ENCODE peak calls at places on chromosome 3, in ten cellular contexts. Z, W, X, I, C, H, G, E, O and D are unnamed samples. For H3K4me1, the result is how much of the 10 kb centered on the place peaks cover.

GRCh38 chr3:127289646-127290575 is 2.1 kb upstream of the PRR20G start:
- DNase-seq in W (no peak), H (no peak), G (no peak), X (no peak), O (no peak), E (no peak), I (peak), Z (no peak), C (no peak), D (no peak)

GRCh38 chr3:9915252-9916141 is 1.4 kb upstream of the IL17RC start:
- DNase-seq in C (no peak), H (no peak), X (peak), G (no peak), I (no peak), E (peak), W (peak), O (peak), Z (peak), D (peak)

GRCh38 chr3:133249490-133249889 is 150.4 kb upstream of the BFSP2 start:
- DNase-seq in H (no peak), C (no peak), I (no peak), Z (no peak), O (no peak), G (no peak), E (no peak), W (no peak), X (no peak), D (no peak)

GRCh38 chr3:72186485-72186864 is 401.5 kb upstream of the PROK2 start:
- DNase-seq in I (peak), O (no peak), G (no peak), H (no peak), Z (no peak), W (no peak), X (no peak), C (no peak), E (no peak), D (no peak)

GRCh38 chr3:126104028-126104635 is 20.2 kb upstream of the SLC41A3 start:
- DNase-seq in O (no peak), H (no peak), X (no peak), E (no peak), W (no peak), G (no peak), Z (no peak), C (no peak), I (no peak), D (no peak)

GRCh38 chr3:94307588-94307987 is 244.7 kb downstream of the NSUN3 start:
- DNase-seq in H (no peak), E (no peak), Z (no peak), G (no peak), X (no peak), C (no peak), O (no peak), I (peak), W (no peak), D (no peak)

GRCh38 chr3:81072591-81072990 is 688.9 kb downstream of the GBE1 start:
- DNase-seq in O (no peak), X (no peak), W (no peak), E (no peak), H (no peak), C (no peak), G (no peak), I (no peak), Z (no peak), D (no peak)

GRCh38 chr3:19148768-19149091 is 420 bp downstream of the KCNH8 start:
- DNase-seq in X (no peak), H (no peak), I (no peak), C (no peak), E (no peak), O (no peak), G (no peak), Z (no peak), W (no peak), D (no peak)

GRCh38 chr3:38992117-38992779 is 59.5 kb downstream of the SCN11A start:
- DNase-seq in E (no peak), Z (no peak), W (no peak), G (no peak), C (no peak), O (no peak), I (peak), H (peak), X (no peak), D (no peak)

GRCh38 chr3:144045766-144046165 is 74.1 kb downstream of the DIPK2A start:
- DNase-seq in Z (no peak), X (no peak), C (no peak), W (no peak), H (no peak), O (no peak), G (no peak), I (no peak), E (no peak), D (no peak)
- TF ChIP-seq CTCF in Z (no peak), X (no peak), C (no peak), W (no peak), H (no peak), O (no peak), G (no peak), I (no peak), E (no peak), D (no peak)

DNA sequence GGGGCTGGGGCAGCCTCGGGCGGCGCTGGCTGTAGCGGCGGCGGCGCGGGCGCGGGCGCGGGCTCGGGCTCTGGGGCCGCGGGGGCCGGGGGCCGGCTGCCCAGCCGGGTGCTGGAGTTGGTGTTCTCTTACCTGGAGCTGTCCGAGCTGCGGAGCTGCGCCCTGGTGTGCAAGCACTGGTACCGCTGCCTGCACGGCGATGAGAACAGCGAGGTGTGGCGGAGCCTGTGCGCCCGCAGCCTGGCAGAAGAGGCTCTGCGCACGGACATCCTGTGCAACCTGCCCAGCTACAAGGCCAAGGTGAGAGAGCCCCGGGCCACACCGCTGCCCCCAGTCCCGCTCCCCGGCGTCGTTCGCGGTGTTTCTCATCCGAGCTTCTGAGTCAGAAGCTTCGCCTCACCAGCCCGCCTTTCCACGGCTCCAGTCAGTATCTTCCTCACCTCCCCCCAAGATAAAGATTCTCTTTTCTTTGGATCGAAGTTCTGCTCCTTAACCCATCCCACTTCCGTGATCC is 600 bp downstream of the FBXO45 start:
- DNase-seq in H (peak), O (peak), W (peak), G (no peak), Z (peak), C (no peak), I (peak), X (no peak), E (peak), D (peak)
- H3K4me1 ChIP-seq in H (under half), O (under half), W (under half), G (under half), Z (under half), C (under half), I (under half), X (under half), E (under half), D (under half)

GRCh38 chr3:142817897-142818296 is 71.0 kb downstream of the PCOLCE2 start:
- DNase-seq in O (no peak), I (no peak), W (no peak), X (no peak), E (no peak), H (no peak), C (no peak), Z (no peak), G (no peak), D (no peak)

GRCh38 chr3:142817356-142817755 is 71.5 kb downstream of the PCOLCE2 start:
- DNase-seq in C (no peak), H (no peak), W (no peak), I (no peak), G (no peak), O (no peak), E (no peak), Z (no peak), X (no peak), D (no peak)

GRCh38 chr3:142815803-142816202 is 73.1 kb downstream of the PCOLCE2 start:
- DNase-seq in C (no peak), W (no peak), Z (no peak), E (no peak), H (no peak), I (no peak), X (no peak), G (no peak), O (no peak), D (no peak)

GRCh38 chr3:142818651-142819050 is 70.2 kb downstream of the PCOLCE2 start:
- DNase-seq in E (no peak), W (no peak), O (no peak), X (no peak), C (no peak), Z (no peak), I (no peak), H (no peak), G (no peak), D (no peak)

GRCh38 chr3:142819214-142819613 is 69.7 kb downstream of the PCOLCE2 start:
- DNase-seq in Z (no peak), G (no peak), O (no peak), X (no peak), I (no peak), H (no peak), W (no peak), C (no peak), E (no peak), D (no peak)
- H3K4me3 ChIP-seq in Z (no peak), G (no peak), O (no peak), X (no peak), I (no peak), H (no peak), W (no peak), C (no peak), E (no peak), D (no peak)

GRCh38 chr3:110491413-110491812 is 580.2 kb upstream of the NECTIN3 start:
- DNase-seq in I (no peak), X (no peak), E (no peak), O (no peak), G (no peak), C (no peak), W (no peak), Z (no peak), H (no peak), D (no peak)

GRCh38 chr3:110493752-110494151 is 577.9 kb upstream of the NECTIN3 start:
- DNase-seq in G (no peak), Z (no peak), E (no peak), C (no peak), W (no peak), X (no peak), H (no peak), O (no peak), I (no peak), D (no peak)

GRCh38 chr3:110494728-110495127 is 576.9 kb upstream of the NECTIN3 start:
- DNase-seq in X (no peak), I (no peak), O (no peak), H (no peak), W (no peak), Z (no peak), C (no peak), G (no peak), E (no peak), D (no peak)

DNA sequence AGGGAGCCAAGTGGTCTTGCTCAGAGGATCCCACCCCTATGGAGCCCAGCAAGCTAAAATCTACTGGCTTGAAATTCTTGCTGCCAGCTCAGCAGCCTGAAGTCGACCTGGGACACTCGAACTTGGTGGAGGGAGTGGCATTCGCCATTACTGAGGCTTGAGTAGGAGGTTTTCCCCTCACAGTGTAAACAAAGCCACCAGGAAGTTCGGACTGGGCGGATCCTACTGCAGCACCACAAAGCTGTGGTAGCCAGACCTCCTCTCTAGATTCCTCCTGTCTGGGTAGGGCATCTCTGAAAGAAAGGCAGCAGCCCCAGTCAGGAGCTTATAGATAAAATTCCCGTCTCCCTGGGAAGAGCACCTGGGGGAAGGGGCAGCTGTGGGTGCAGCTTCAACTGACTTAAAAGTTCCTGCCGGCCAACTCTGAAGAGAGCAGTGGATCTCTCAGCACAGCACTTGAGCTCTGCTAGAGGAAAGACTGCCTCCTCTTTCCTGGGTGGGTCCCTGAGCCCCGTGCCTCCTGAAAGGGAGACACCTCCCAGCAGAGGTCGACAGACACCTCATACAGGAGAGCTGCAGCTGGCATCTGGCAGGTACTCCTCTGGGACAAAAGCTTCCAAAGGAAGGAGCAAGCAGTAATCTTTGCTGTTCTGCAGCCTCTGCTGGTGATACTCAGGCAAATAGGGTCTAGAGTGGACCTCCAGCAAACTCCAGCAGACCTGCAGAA is 576.3 kb upstream of the NECTIN3 start:
- DNase-seq in C (no peak), W (no peak), I (no peak), O (no peak), H (peak), E (no peak), G (no peak), X (no peak), Z (no peak), D (no peak)
- TF ChIP-seq CTCF in C (no peak), W (no peak), I (no peak), O (no peak), H (no peak), E (no peak), G (no peak), X (no peak), Z (no peak), D (no peak)

GRCh38 chr3:167837430-167837829 is 101.9 kb downstream of the SERPINI1 start:
- DNase-seq in H (no peak), E (no peak), O (no peak), W (no peak), Z (no peak), G (no peak), C (no peak), X (no peak), I (no peak), D (no peak)
- H3K4me1 ChIP-seq in H (under half), E (under half), O (under half), W (under half), Z (under half), G (under half), C (under half), X (under half), I (under half), D (under half)

DNA sequence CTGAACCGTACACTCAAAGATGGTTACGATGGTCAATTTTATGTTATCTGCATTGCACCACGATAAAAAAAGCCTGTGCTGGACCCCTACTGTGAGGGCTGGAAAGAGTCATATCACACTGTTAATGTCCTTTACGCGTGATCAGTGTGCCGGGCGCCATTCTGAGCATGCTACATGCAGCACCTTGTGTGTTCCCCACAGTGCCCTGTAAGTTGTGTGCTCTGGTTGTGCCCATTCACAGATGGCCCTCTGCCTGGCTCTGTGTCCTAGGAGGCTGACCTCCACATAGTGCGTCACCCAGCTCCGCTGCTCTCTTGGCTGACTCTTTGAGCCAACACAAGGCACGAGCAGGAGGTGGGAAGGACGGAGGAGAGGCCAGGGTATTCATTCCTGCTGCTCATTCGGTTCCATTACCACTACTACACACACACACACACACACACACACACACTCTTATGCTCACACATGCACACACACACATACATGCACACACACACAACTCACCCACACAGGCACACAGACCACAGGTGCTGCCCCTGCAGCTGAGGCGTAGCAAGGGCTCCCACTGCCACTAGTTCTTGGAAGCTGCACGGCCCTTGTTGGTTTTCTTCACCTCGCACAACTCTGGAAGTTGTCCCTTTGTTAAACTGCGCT is 129.6 kb upstream of the IQSEC1 start:
- DNase-seq in X (no peak), H (no peak), O (no peak), C (no peak), E (peak), Z (no peak), G (no peak), W (no peak), I (no peak), D (no peak)
- H3K4me3 ChIP-seq in X (no peak), H (no peak), O (no peak), C (no peak), E (no peak), Z (no peak), G (no peak), W (no peak), I (no peak), D (no peak)